ENCODE peak calls at places on chromosome 20, in ten cellular contexts. I is A549; B is CD8-positive, alpha-beta T cell; W is HCT116; U is right lobe of liver; V is left ventricle myocardium inferior; F is tibial artery; R is CD8-positive, alpha-beta memory T cell; D is GM23248; L is aorta. P is an unnamed sample.

GRCh38 chr20:17680836-17681740 is 954 bp downstream of the RRBP1 start:
- DNase-seq in I (peak), R (peak), W (no peak), B (peak), U (peak), L (peak), D (peak), V (peak), F (peak), P (peak)

GRCh38 chr20:23697947-23698346 is 9.1 kb upstream of the CST4 start:
- DNase-seq in V (no peak), I (no peak), F (no peak), L (no peak), D (no peak), U (no peak), W (no peak), R (no peak), B (no peak), P (no peak)

GRCh38 chr20:16013631-16014030 is 559.6 kb downstream of the KIF16B start:
- DNase-seq in F (no peak), W (no peak), L (no peak), B (no peak), D (no peak), I (no peak), R (no peak), U (no peak), V (no peak), P (no peak)

GRCh38 chr20:25197173-25197869 is 1.8 kb downstream of the ENTPD6 start:
- DNase-seq in U (no peak), R (no peak), L (no peak), D (no peak), F (no peak), V (no peak), W (no peak), B (no peak), I (no peak), P (no peak)

GRCh38 chr20:52312131-52312729 is 120.7 kb upstream of the ZFP64 start:
- DNase-seq in D (peak), I (peak), B (peak), F (no peak), L (no peak), W (peak), R (peak), V (no peak), U (no peak), P (peak)

GRCh38 chr20:23125625-23126191 is 39.6 kb upstream of the CD93 start:
- DNase-seq in V (peak), F (peak), W (no peak), I (no peak), R (no peak), D (peak), L (peak), U (peak), B (no peak), P (no peak)

GRCh38 chr20:47792021-47792618 is 6.8 kb upstream of the SULF2 start:
- DNase-seq in D (peak), B (no peak), L (peak), U (no peak), W (no peak), I (no peak), F (peak), R (no peak), V (peak), P (no peak)

GRCh38 chr20:25987073-25987927 is 290.6 kb upstream of the ZNF337 start:
- DNase-seq in R (peak), D (peak), F (no peak), I (peak), U (peak), W (no peak), V (peak), L (peak), B (peak), P (peak)

GRCh38 chr20:1469925-1470571 is 3.4 kb upstream of the NSFL1C start:
- DNase-seq in B (no peak), I (peak), D (peak), W (peak), U (peak), V (peak), L (peak), R (no peak), F (peak), P (peak)

GRCh38 chr20:54545959-54546358 is 70.6 kb downstream of the DOK5 start:
- DNase-seq in F (no peak), I (no peak), L (no peak), W (no peak), V (no peak), U (no peak), D (peak), B (no peak), R (no peak), P (peak)

GRCh38 chr20:12528591-12529041 is 480.2 kb upstream of the SPTLC3 start:
- DNase-seq in D (no peak), V (no peak), U (no peak), L (no peak), B (no peak), I (no peak), R (no peak), F (no peak), W (no peak), P (no peak)

GRCh38 chr20:572752-573151 is 29.2 kb upstream of the CSNK2A1 start:
- DNase-seq in V (peak), B (no peak), L (no peak), R (no peak), D (no peak), F (no peak), W (no peak), I (no peak), U (no peak), P (no peak)

GRCh38 chr20:8903655-8904605 is 165.0 kb upstream of the PLCB4 start:
- DNase-seq in B (no peak), I (no peak), U (no peak), D (peak), V (no peak), R (no peak), L (no peak), W (no peak), F (no peak), P (peak)

GRCh38 chr20:63648895-63649589 is 4.2 kb downstream of the STMN3 start:
- DNase-seq in R (no peak), U (no peak), I (no peak), L (no peak), W (no peak), F (no peak), V (no peak), D (no peak), B (no peak), P (no peak)

GRCh38 chr20:47724398-47724797 is 60.9 kb downstream of the SULF2 start:
- DNase-seq in F (no peak), L (no peak), U (no peak), I (no peak), W (no peak), B (no peak), D (no peak), V (no peak), R (no peak), P (no peak)

GRCh38 chr20:45998761-45999160 is 9.9 kb upstream of the MMP9 start:
- DNase-seq in U (no peak), L (peak), W (no peak), B (no peak), D (no peak), I (no peak), V (no peak), F (no peak), R (no peak), P (no peak)

GRCh38 chr20:31704225-31705119 is 18.2 kb downstream of the BCL2L1 start:
- DNase-seq in F (no peak), U (peak), R (no peak), V (peak), I (peak), L (no peak), D (peak), B (no peak), W (peak), P (no peak)

GRCh38 chr20:20237093-20237959 is 130.6 kb upstream of the INSM1 start:
- DNase-seq in V (no peak), F (peak), D (peak), U (no peak), R (no peak), I (peak), L (no peak), W (peak), B (no peak), P (peak)

GRCh38 chr20:45857836-45858250 is 429 bp downstream of the ZSWIM3 start:
- DNase-seq in W (no peak), L (no peak), V (no peak), F (no peak), B (no peak), D (peak), R (no peak), U (no peak), I (no peak), P (peak)

GRCh38 chr20:31837896-31838397 is 7.5 kb downstream of the FOXS1 start:
- DNase-seq in W (no peak), R (no peak), D (peak), I (no peak), U (no peak), L (no peak), B (no peak), V (no peak), F (no peak), P (no peak)

GRCh38 chr20:17936791-17937687 is 31.6 kb downstream of the SNX5 start:
- DNase-seq in F (peak), V (peak), D (peak), B (no peak), U (no peak), I (no peak), R (no peak), W (no peak), L (peak), P (no peak)

GRCh38 chr20:728022-728944 is 40.0 kb downstream of the SLC52A3 start:
- DNase-seq in F (no peak), U (peak), L (no peak), B (no peak), V (peak), D (peak), I (peak), R (no peak), W (no peak), P (peak)

GRCh38 chr20:20407891-20408805 is 40.2 kb downstream of the INSM1 start:
- DNase-seq in V (no peak), W (peak), D (peak), R (no peak), B (no peak), U (no peak), L (no peak), F (no peak), I (peak), P (peak)

GRCh38 chr20:13302647-13303425 is 81.8 kb downstream of the ISM1 start:
- DNase-seq in W (peak), L (no peak), I (peak), U (peak), F (no peak), B (no peak), V (no peak), R (no peak), D (peak), P (peak)

GRCh38 chr20:16816192-16816591 is 68.0 kb downstream of the OTOR start:
- DNase-seq in B (no peak), F (no peak), D (no peak), U (no peak), L (no peak), R (no peak), I (no peak), W (no peak), V (no peak), P (no peak)

GRCh38 chr20:1427457-1428054 is 34.7 kb upstream of the FKBP1A start:
- DNase-seq in U (no peak), F (no peak), R (no peak), W (no peak), V (no peak), B (no peak), D (peak), I (no peak), L (no peak), P (peak)

GRCh38 chr20:584375-585301 is 25.5 kb downstream of the TCF15 start:
- DNase-seq in R (no peak), V (no peak), B (no peak), U (peak), D (peak), F (no peak), L (no peak), I (no peak), W (peak), P (no peak)

GRCh38 chr20:63706852-63707557 is 771 bp downstream of the ARFRP1 start:
- DNase-seq in I (no peak), B (no peak), V (no peak), F (no peak), R (peak), L (peak), W (no peak), U (peak), D (peak), P (peak)

GRCh38 chr20:64242003-64242796 is 13.3 kb upstream of the PCMTD2 start:
- DNase-seq in F (no peak), W (no peak), U (no peak), D (no peak), I (no peak), L (no peak), R (no peak), B (no peak), V (no peak), P (no peak)

GRCh38 chr20:7772376-7772775 is 167.9 kb downstream of the HAO1 start:
- DNase-seq in L (no peak), D (peak), F (no peak), I (no peak), W (no peak), B (no peak), R (no peak), V (peak), U (no peak), P (no peak)

GRCh38 chr20:32830437-32830836 is 10.7 kb downstream of the MAPRE1 start:
- DNase-seq in D (peak), R (no peak), B (no peak), V (no peak), U (no peak), L (no peak), W (no peak), I (no peak), F (peak), P (no peak)

GRCh38 chr20:53737404-53738038 is 143.9 kb upstream of the ZNF217 start:
- DNase-seq in R (no peak), W (no peak), U (no peak), V (no peak), L (no peak), F (no peak), I (no peak), B (no peak), D (peak), P (no peak)

GRCh38 chr20:63705232-63706026 is 2.3 kb downstream of the ARFRP1 start:
- DNase-seq in V (no peak), R (no peak), B (no peak), D (no peak), I (no peak), F (no peak), U (no peak), W (no peak), L (no peak), P (no peak)

GRCh38 chr20:8933391-8933807 is 135.5 kb upstream of the PLCB4 start:
- DNase-seq in I (no peak), U (no peak), F (peak), W (no peak), R (no peak), B (no peak), D (no peak), V (no peak), L (no peak), P (peak)

GRCh38 chr20:59159091-59159821 is 4.4 kb upstream of the ZNF831 start:
- DNase-seq in I (no peak), V (no peak), U (no peak), D (no peak), L (no peak), R (peak), F (no peak), B (peak), W (no peak), P (no peak)

GRCh38 chr20:6764619-6765018 is 2.9 kb upstream of the BMP2 start:
- DNase-seq in D (no peak), B (no peak), W (no peak), F (no peak), L (no peak), V (no peak), U (no peak), R (no peak), I (no peak), P (no peak)

DNA sequence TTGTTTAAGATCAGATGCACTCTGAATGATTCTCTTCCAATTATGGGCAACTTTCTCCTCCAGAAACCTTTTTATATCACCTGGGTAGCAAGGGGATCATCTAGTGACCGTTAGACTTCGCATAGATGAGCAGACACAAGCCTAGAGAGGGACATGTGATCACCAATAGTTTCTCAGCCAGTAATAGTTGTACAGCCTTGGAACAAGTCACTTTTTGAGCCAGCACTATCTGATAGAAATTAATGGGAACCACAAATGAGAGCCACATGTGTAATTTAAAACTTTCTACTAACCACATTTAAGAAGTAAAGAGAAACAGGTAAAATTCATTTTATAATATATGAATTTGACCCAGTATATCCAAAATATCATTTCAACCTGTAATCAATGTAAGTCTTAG is 627 bp upstream of the CTNNBL1 start:
- DNase-seq in W (no peak), F (no peak), D (peak), L (no peak), I (no peak), V (no peak), B (no peak), R (no peak), U (no peak), P (no peak)
- H3K27ac ChIP-seq in W (no peak), F (peak), D (peak), L (no peak), I (peak), V (peak), B (no peak), R (no peak), U (no peak), P (no peak)

GRCh38 chr20:41119593-41120561 is 17.5 kb upstream of the PLCG1 start:
- DNase-seq in F (no peak), V (no peak), I (no peak), U (no peak), D (no peak), B (no peak), R (no peak), L (no peak), W (no peak), P (no peak)

GRCh38 chr20:41116282-41116960 is 20.9 kb upstream of the PLCG1 start:
- DNase-seq in L (no peak), R (no peak), W (no peak), U (no peak), B (no peak), V (no peak), I (no peak), F (no peak), D (no peak), P (no peak)

GRCh38 chr20:41121399-41121798 is 15.9 kb upstream of the PLCG1 start:
- DNase-seq in B (no peak), R (no peak), V (no peak), U (no peak), F (no peak), W (no peak), L (no peak), D (no peak), I (no peak), P (no peak)

GRCh38 chr20:41123636-41124035 is 13.7 kb upstream of the PLCG1 start:
- DNase-seq in V (no peak), W (no peak), B (no peak), F (no peak), L (no peak), I (no peak), R (no peak), D (no peak), U (no peak), P (no peak)

GRCh38 chr20:41118632-41119031 is 18.7 kb upstream of the PLCG1 start:
- DNase-seq in F (no peak), R (no peak), B (no peak), V (no peak), W (no peak), L (no peak), I (no peak), U (no peak), D (peak), P (no peak)
- H3K27ac ChIP-seq in F (no peak), R (no peak), B (no peak), V (no peak), W (no peak), L (no peak), I (no peak), U (no peak), D (no peak), P (no peak)

GRCh38 chr20:35792740-35793139 is 20.9 kb downstream of the PHF20 start:
- DNase-seq in W (no peak), D (no peak), U (no peak), V (no peak), R (no peak), L (no peak), B (no peak), I (no peak), F (no peak), P (no peak)
- H3K27ac ChIP-seq in W (no peak), D (peak), U (no peak), V (no peak), R (no peak), L (no peak), B (no peak), I (no peak), F (no peak), P (no peak)

GRCh38 chr20:49915380-49916145 is at the start of gene SPATA2:
- DNase-seq in V (peak), F (peak), I (peak), W (peak), B (peak), D (peak), U (peak), L (peak), R (peak), P (peak)

GRCh38 chr20:49913399-49914047 is 1.8 kb downstream of the SPATA2 start:
- DNase-seq in D (peak), R (no peak), W (no peak), U (no peak), F (no peak), I (no peak), V (no peak), B (no peak), L (no peak), P (no peak)

GRCh38 chr20:49915118-49915379 is 280 bp downstream of the SPATA2 start:
- DNase-seq in I (no peak), D (no peak), R (no peak), B (no peak), F (no peak), L (no peak), V (no peak), U (no peak), W (no peak), P (no peak)

GRCh38 chr20:49916146-49917002 is 1.0 kb upstream of the SPATA2 start:
- DNase-seq in B (no peak), L (no peak), W (no peak), R (no peak), F (no peak), V (no peak), U (peak), D (peak), I (peak), P (peak)

DNA sequence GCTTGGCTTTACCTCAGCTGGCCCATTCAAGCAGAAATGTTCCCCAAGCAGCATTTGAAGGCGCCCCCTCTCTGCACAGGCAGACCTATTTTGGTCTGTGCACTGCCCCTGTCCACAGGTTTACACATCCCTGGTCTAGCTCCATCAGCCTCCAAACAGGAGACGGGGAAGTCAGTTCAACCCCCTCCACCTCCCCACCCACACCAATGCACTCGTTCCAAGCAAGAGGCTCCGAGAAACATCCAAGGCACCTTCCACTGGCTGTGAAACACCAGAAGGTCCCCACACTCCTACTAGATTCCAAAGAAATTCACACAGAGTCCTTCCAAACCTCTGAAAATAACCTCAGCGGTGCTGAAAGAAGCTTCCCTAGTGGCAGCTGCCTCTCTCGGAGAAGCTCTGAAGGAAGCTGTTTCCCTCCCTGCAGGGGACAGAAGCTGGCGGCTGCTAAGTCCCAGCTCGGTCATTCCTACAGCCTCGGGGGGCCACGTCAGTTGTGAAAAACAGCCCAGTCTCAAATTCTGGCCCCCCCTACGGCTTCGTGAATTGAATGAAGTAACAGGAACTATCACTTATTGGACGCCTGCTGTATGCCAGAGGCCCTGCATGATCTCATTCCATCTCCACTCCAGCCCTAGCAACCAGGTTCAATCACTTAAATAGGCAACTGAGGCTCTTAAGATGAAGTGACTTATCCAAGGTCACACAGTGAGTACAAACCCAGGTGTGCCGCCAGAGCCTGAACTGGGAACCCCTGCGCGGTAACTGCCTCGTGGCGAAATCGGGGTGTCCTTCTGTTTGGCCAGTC is 815 bp downstream of the SPATA2 start:
- DNase-seq in B (no peak), U (no peak), W (no peak), D (peak), V (no peak), L (no peak), R (peak), I (no peak), F (no peak), P (no peak)
- H3K27ac ChIP-seq in B (peak), U (peak), W (peak), D (peak), V (peak), L (no peak), R (peak), I (peak), F (peak), P (peak)

GRCh38 chr20:62181808-62182207 is 1.0 kb upstream of the MTG2 start:
- DNase-seq in F (no peak), B (no peak), I (no peak), U (no peak), L (no peak), W (no peak), V (no peak), R (no peak), D (peak), P (no peak)
- H3K27ac ChIP-seq in F (peak), B (peak), I (peak), U (peak), L (no peak), W (peak), V (peak), R (peak), D (peak), P (no peak)